ENCODE peak calls at places on chromosomes 4 and X, in seven cellular contexts. One of them, this sample, is unnamed.

GRCh38 chrX:79235899-79236298 is 91.4 kb downstream of the GPR174 start:
- DNase-seq in non-pigmented ciliary epithelial cell: no peak
- DNase-seq in GM18507: no peak
- DNase-seq in right cardiac atrium: no peak
- DNase-seq in Panc1: no peak
- DNase-seq in endothelial cell: no peak
- DNase-seq in M059J: no peak
- DNase-seq in this sample: no peak

GRCh38 chr4:168900080-168900479 is 110.0 kb downstream of the CBR4 start:
- DNase-seq in GM18507: no peak
- DNase-seq in Panc1: no peak
- DNase-seq in endothelial cell: no peak
- DNase-seq in non-pigmented ciliary epithelial cell: no peak
- DNase-seq in M059J: no peak
- DNase-seq in right cardiac atrium: peak; percentile 84
- DNase-seq in this sample: no peak

GRCh38 chr4:76377922-76378321 is 43.0 kb downstream of the CCDC158 start:
- DNase-seq in M059J: peak; percentile 22
- DNase-seq in GM18507: peak; percentile 7
- DNase-seq in endothelial cell: peak; percentile 61
- DNase-seq in non-pigmented ciliary epithelial cell: no peak
- DNase-seq in right cardiac atrium: no peak
- DNase-seq in Panc1: no peak
- DNase-seq in this sample: peak; percentile 9

GRCh38 chr4:71541541-71541940 is 202.7 kb downstream of the SLC4A4 start:
- DNase-seq in endothelial cell: no peak
- DNase-seq in non-pigmented ciliary epithelial cell: no peak
- DNase-seq in right cardiac atrium: no peak
- DNase-seq in M059J: no peak
- DNase-seq in GM18507: no peak
- DNase-seq in Panc1: no peak
- DNase-seq in this sample: no peak

GRCh38 chr4:26326791-26327190 is 6.0 kb downstream of the RBPJ start:
- DNase-seq in right cardiac atrium: no peak
- DNase-seq in M059J: peak; percentile 95
- DNase-seq in Panc1: no peak
- DNase-seq in non-pigmented ciliary epithelial cell: peak; percentile 96
- DNase-seq in GM18507: no peak
- DNase-seq in endothelial cell: no peak
- DNase-seq in this sample: peak; percentile 92

GRCh38 chr4:158729716-158730559 is 6.7 kb upstream of the PPID start:
- DNase-seq in right cardiac atrium: peak; percentile 84
- DNase-seq in Panc1: peak; percentile 76
- DNase-seq in M059J: peak; percentile 66
- DNase-seq in endothelial cell: peak; percentile 66
- DNase-seq in non-pigmented ciliary epithelial cell: no peak
- DNase-seq in GM18507: peak; percentile 29
- DNase-seq in this sample: peak; percentile 43

GRCh38 chrX:5632061-5632614 is 596.5 kb downstream of the NLGN4X start:
- DNase-seq in GM18507: no peak
- DNase-seq in M059J: no peak
- DNase-seq in non-pigmented ciliary epithelial cell: no peak
- DNase-seq in endothelial cell: no peak
- DNase-seq in right cardiac atrium: peak; percentile 1
- DNase-seq in Panc1: no peak
- DNase-seq in this sample: no peak

GRCh38 chrX:31353095-31353494 is 281.3 kb upstream of the FTHL17 start:
- DNase-seq in Panc1: no peak
- DNase-seq in right cardiac atrium: no peak
- DNase-seq in endothelial cell: no peak
- DNase-seq in GM18507: no peak
- DNase-seq in M059J: peak; percentile 93
- DNase-seq in non-pigmented ciliary epithelial cell: peak; percentile 41
- DNase-seq in this sample: no peak

GRCh38 chrX:9591496-9591895 is 126.6 kb downstream of the TBL1X start:
- DNase-seq in right cardiac atrium: no peak
- DNase-seq in GM18507: no peak
- DNase-seq in non-pigmented ciliary epithelial cell: no peak
- DNase-seq in endothelial cell: no peak
- DNase-seq in M059J: no peak
- DNase-seq in Panc1: no peak
- DNase-seq in this sample: no peak

GRCh38 chr4:3709061-3709845 is 56.9 kb upstream of the ADRA2C start:
- DNase-seq in GM18507: no peak
- DNase-seq in right cardiac atrium: peak; percentile 7
- DNase-seq in endothelial cell: no peak
- DNase-seq in Panc1: no peak
- DNase-seq in M059J: no peak
- DNase-seq in non-pigmented ciliary epithelial cell: no peak
- DNase-seq in this sample: no peak

GRCh38 chr4:5959221-5959982 is 58.8 kb downstream of the C4orf50 start:
- DNase-seq in right cardiac atrium: no peak
- DNase-seq in GM18507: no peak
- DNase-seq in Panc1: no peak
- DNase-seq in non-pigmented ciliary epithelial cell: no peak
- DNase-seq in M059J: no peak
- DNase-seq in endothelial cell: no peak
- DNase-seq in this sample: no peak

GRCh38 chr4:6452116-6452896 is 20.1 kb downstream of the PPP2R2C start:
- DNase-seq in Panc1: no peak
- DNase-seq in non-pigmented ciliary epithelial cell: no peak
- DNase-seq in GM18507: no peak
- DNase-seq in M059J: no peak
- DNase-seq in right cardiac atrium: no peak
- DNase-seq in endothelial cell: no peak
- DNase-seq in this sample: no peak

GRCh38 chr4:87060957-87061356 is 126.1 kb downstream of the AFF1 start:
- DNase-seq in Panc1: peak; percentile 33
- DNase-seq in GM18507: no peak
- DNase-seq in M059J: peak; percentile 95
- DNase-seq in endothelial cell: no peak
- DNase-seq in non-pigmented ciliary epithelial cell: no peak
- DNase-seq in right cardiac atrium: no peak
- DNase-seq in this sample: no peak

GRCh38 chrX:73868916-73869315 is 305.9 kb downstream of the CHIC1 start:
- DNase-seq in right cardiac atrium: no peak
- DNase-seq in GM18507: no peak
- DNase-seq in non-pigmented ciliary epithelial cell: no peak
- DNase-seq in endothelial cell: no peak
- DNase-seq in Panc1: no peak
- DNase-seq in M059J: no peak
- DNase-seq in this sample: no peak

GRCh38 chrX:50067435-50068292 is 133.1 kb downstream of the AKAP4 start:
- DNase-seq in M059J: peak; percentile 44
- DNase-seq in GM18507: no peak
- DNase-seq in right cardiac atrium: no peak
- DNase-seq in non-pigmented ciliary epithelial cell: no peak
- DNase-seq in endothelial cell: peak; percentile 28
- DNase-seq in Panc1: no peak
- DNase-seq in this sample: no peak

GRCh38 chrX:101208152-101208905 is 11.3 kb upstream of the DRP2 start:
- DNase-seq in GM18507: no peak
- DNase-seq in right cardiac atrium: no peak
- DNase-seq in M059J: no peak
- DNase-seq in non-pigmented ciliary epithelial cell: peak; percentile 57
- DNase-seq in Panc1: no peak
- DNase-seq in endothelial cell: no peak
- DNase-seq in this sample: no peak

GRCh38 chr4:122012735-122013134 is 60.9 kb upstream of the TRPC3 start:
- DNase-seq in Panc1: no peak
- DNase-seq in right cardiac atrium: no peak
- DNase-seq in non-pigmented ciliary epithelial cell: peak; percentile 10
- DNase-seq in GM18507: no peak
- DNase-seq in M059J: no peak
- DNase-seq in endothelial cell: no peak
- DNase-seq in this sample: no peak

GRCh38 chr4:141432000-141432712 is 204.2 kb upstream of the IL15 start:
- DNase-seq in right cardiac atrium: no peak
- DNase-seq in non-pigmented ciliary epithelial cell: no peak
- DNase-seq in Panc1: no peak
- DNase-seq in M059J: no peak
- DNase-seq in GM18507: no peak
- DNase-seq in endothelial cell: no peak
- DNase-seq in this sample: no peak

GRCh38 chr4:52555356-52555716 is 103.8 kb downstream of the USP46 start:
- DNase-seq in non-pigmented ciliary epithelial cell: no peak
- DNase-seq in GM18507: no peak
- DNase-seq in M059J: no peak
- DNase-seq in Panc1: no peak
- DNase-seq in endothelial cell: no peak
- DNase-seq in right cardiac atrium: no peak
- DNase-seq in this sample: no peak

GRCh38 chrX:150690126-150690525 is 3.1 kb upstream of the MTMR1 start:
- DNase-seq in GM18507: no peak
- DNase-seq in M059J: peak; percentile 99
- DNase-seq in endothelial cell: no peak
- DNase-seq in right cardiac atrium: no peak
- DNase-seq in non-pigmented ciliary epithelial cell: peak; percentile 65
- DNase-seq in Panc1: no peak
- DNase-seq in this sample: no peak

GRCh38 chrX:129659861-129660260 is 5.1 kb upstream of the APLN start:
- DNase-seq in endothelial cell: no peak
- DNase-seq in Panc1: no peak
- DNase-seq in right cardiac atrium: no peak
- DNase-seq in non-pigmented ciliary epithelial cell: no peak
- DNase-seq in GM18507: no peak
- DNase-seq in M059J: no peak
- DNase-seq in this sample: no peak

GRCh38 chr4:182688081-182688480 is 229.1 kb downstream of the DCTD start:
- DNase-seq in right cardiac atrium: no peak
- DNase-seq in GM18507: no peak
- DNase-seq in M059J: no peak
- DNase-seq in Panc1: no peak
- DNase-seq in endothelial cell: no peak
- DNase-seq in non-pigmented ciliary epithelial cell: no peak
- DNase-seq in this sample: no peak

GRCh38 chr4:148345509-148345908 is 96.7 kb downstream of the NR3C2 start:
- DNase-seq in M059J: no peak
- DNase-seq in non-pigmented ciliary epithelial cell: no peak
- DNase-seq in Panc1: no peak
- DNase-seq in endothelial cell: no peak
- DNase-seq in right cardiac atrium: no peak
- DNase-seq in GM18507: no peak
- DNase-seq in this sample: no peak

GRCh38 chrX:31228909-31229308 is 157.1 kb upstream of the FTHL17 start:
- DNase-seq in GM18507: peak; percentile 9
- DNase-seq in endothelial cell: no peak
- DNase-seq in Panc1: no peak
- DNase-seq in non-pigmented ciliary epithelial cell: no peak
- DNase-seq in M059J: no peak
- DNase-seq in right cardiac atrium: no peak
- DNase-seq in this sample: no peak

GRCh38 chr4:165721815-165722214 is 151.2 kb upstream of the TLL1 start:
- DNase-seq in M059J: no peak
- DNase-seq in right cardiac atrium: no peak
- DNase-seq in Panc1: no peak
- DNase-seq in non-pigmented ciliary epithelial cell: no peak
- DNase-seq in GM18507: no peak
- DNase-seq in endothelial cell: no peak
- DNase-seq in this sample: no peak

GRCh38 chrX:75038925-75039324 is 113.7 kb upstream of the NEXMIF start:
- DNase-seq in endothelial cell: no peak
- DNase-seq in M059J: peak; percentile 32
- DNase-seq in GM18507: no peak
- DNase-seq in Panc1: peak; percentile 13
- DNase-seq in right cardiac atrium: no peak
- DNase-seq in non-pigmented ciliary epithelial cell: no peak
- DNase-seq in this sample: no peak

GRCh38 chr4:153798901-153799707 is 10.2 kb upstream of the SFRP2 start:
- DNase-seq in M059J: no peak
- DNase-seq in non-pigmented ciliary epithelial cell: no peak
- DNase-seq in endothelial cell: no peak
- DNase-seq in GM18507: no peak
- DNase-seq in right cardiac atrium: no peak
- DNase-seq in Panc1: no peak
- DNase-seq in this sample: no peak

GRCh38 chr4:28436191-28437080 is 1575.8 kb downstream of the STIM2 start:
- DNase-seq in M059J: no peak
- DNase-seq in GM18507: no peak
- DNase-seq in Panc1: no peak
- DNase-seq in non-pigmented ciliary epithelial cell: no peak
- DNase-seq in right cardiac atrium: no peak
- DNase-seq in endothelial cell: no peak
- DNase-seq in this sample: no peak

GRCh38 chrX:107676559-107677378 is 48.5 kb downstream of the PRPS1 start:
- DNase-seq in M059J: peak; percentile 96
- DNase-seq in GM18507: no peak
- DNase-seq in non-pigmented ciliary epithelial cell: peak; percentile 81
- DNase-seq in Panc1: peak; percentile 54
- DNase-seq in right cardiac atrium: peak; percentile 95
- DNase-seq in endothelial cell: no peak
- DNase-seq in this sample: peak; percentile 66

This sample was measured in HS-27A.